ENCODE peak calls at places on chromosomes 4 and X, in six cellular contexts. Z, A, E, D, U and T are unnamed samples.

GRCh38 chr4:186634591-186635128 is 79.3 kb upstream of the MTNR1A start:
- DNase-seq in Z (no peak), A (no peak), E (no peak), D (no peak), U (no peak), T (no peak)

GRCh38 chr4:153112071-153112460 is 92.2 kb upstream of the TRIM2 start:
- DNase-seq in Z (no peak), A (no peak), E (no peak), D (no peak), U (no peak), T (no peak)

GRCh38 chrX:69546978-69547377 is 42.9 kb downstream of the NALF2 start:
- DNase-seq in Z (no peak), A (no peak), E (no peak), D (no peak), U (no peak), T (no peak)

GRCh38 chr4:58587856-58588255 is 1477.7 kb upstream of the IGFBP7 start:
- DNase-seq in Z (no peak), A (no peak), E (no peak), D (no peak), U (peak), T (peak)

GRCh38 chrX:109362101-109362500 is 119.8 kb downstream of the GUCY2F start:
- DNase-seq in Z (no peak), A (no peak), E (no peak), D (no peak), U (no peak), T (no peak)

GRCh38 chr4:137819964-137820383 is 287.7 kb upstream of the PCDH18 start:
- DNase-seq in Z (peak), A (peak), E (peak), D (peak), U (peak), T (peak)

GRCh38 chr4:76605099-76605563 is 170.1 kb downstream of the SHROOM3 start:
- DNase-seq in Z (peak), A (no peak), E (no peak), D (no peak), U (no peak), T (no peak)

GRCh38 chrX:107712231-107713204 is 63.1 kb downstream of the TSC22D3 start:
- DNase-seq in Z (peak), A (no peak), E (no peak), D (no peak), U (peak), T (no peak)

GRCh38 chrX:118536687-118537461 is 41.3 kb downstream of the DOCK11 start:
- DNase-seq in Z (peak), A (no peak), E (no peak), D (no peak), U (peak), T (peak)

GRCh38 chr4:1154126-1154522 is 18.3 kb downstream of the SPON2 start:
- DNase-seq in Z (no peak), A (no peak), E (no peak), D (no peak), U (no peak), T (no peak)

GRCh38 chr4:52260507-52261302 is 209.6 kb downstream of the SPATA18 start:
- DNase-seq in Z (no peak), A (no peak), E (no peak), D (no peak), U (no peak), T (peak)

GRCh38 chr4:48602222-48602621 is 112.2 kb downstream of the ZAR1 start:
- DNase-seq in Z (peak), A (no peak), E (no peak), D (no peak), U (peak), T (no peak)

GRCh38 chrX:15451913-15452312 is 41.2 kb downstream of the PIR start:
- DNase-seq in Z (peak), A (no peak), E (no peak), D (no peak), U (no peak), T (no peak)

GRCh38 chr4:40596522-40596921 is 33.1 kb downstream of the RBM47 start:
- DNase-seq in Z (no peak), A (no peak), E (no peak), D (no peak), U (no peak), T (no peak)

GRCh38 chr4:116501954-116502353 is 583.4 kb downstream of the TRAM1L1 start:
- DNase-seq in Z (no peak), A (no peak), E (no peak), D (peak), U (peak), T (peak)

GRCh38 chr4:184953421-184953820 is 64.9 kb upstream of the HELT start:
- DNase-seq in Z (no peak), A (no peak), E (no peak), D (no peak), U (no peak), T (no peak)

GRCh38 chr4:170853422-170854021 is 763.8 kb upstream of the AADAT start:
- DNase-seq in Z (no peak), A (peak), E (peak), D (peak), U (peak), T (peak)

GRCh38 chr4:77332696-77333270 is 175.8 kb downstream of the CCNG2 start:
- DNase-seq in Z (no peak), A (peak), E (no peak), D (no peak), U (no peak), T (peak)

GRCh38 chrX:10722804-10723364 is 102.5 kb upstream of the MID1 start:
- DNase-seq in Z (peak), A (peak), E (peak), D (no peak), U (peak), T (peak)

GRCh38 chr4:22688236-22688635 is 4.5 kb upstream of the GBA3 start:
- DNase-seq in Z (no peak), A (no peak), E (no peak), D (no peak), U (no peak), T (no peak)

GRCh38 chrX:11447418-11447817 is 154.2 kb downstream of the AMELX start:
- DNase-seq in Z (peak), A (no peak), E (no peak), D (no peak), U (no peak), T (no peak)

GRCh38 chr4:155853189-155853588 is 12.9 kb downstream of the ASIC5 start:
- DNase-seq in Z (no peak), A (no peak), E (no peak), D (no peak), U (no peak), T (no peak)

GRCh38 chrX:349196-349595 is 30.6 kb upstream of the GTPBP6 start:
- DNase-seq in Z (no peak), A (no peak), E (no peak), D (no peak), U (peak), T (no peak)

GRCh38 chr4:140659935-140660710 is 91.4 kb upstream of the UCP1 start:
- DNase-seq in Z (peak), A (no peak), E (no peak), D (no peak), U (peak), T (no peak)

GRCh38 chr4:140661550-140661949 is 92.8 kb upstream of the UCP1 start:
- DNase-seq in Z (no peak), A (no peak), E (no peak), D (no peak), U (no peak), T (no peak)

GRCh38 chr4:140666889-140667614 is 89.1 kb downstream of the TBC1D9 start:
- DNase-seq in Z (no peak), A (no peak), E (no peak), D (no peak), U (peak), T (no peak)

GRCh38 chr4:140668111-140668510 is 88.1 kb downstream of the TBC1D9 start:
- DNase-seq in Z (no peak), A (no peak), E (no peak), D (no peak), U (no peak), T (no peak)

DNA sequence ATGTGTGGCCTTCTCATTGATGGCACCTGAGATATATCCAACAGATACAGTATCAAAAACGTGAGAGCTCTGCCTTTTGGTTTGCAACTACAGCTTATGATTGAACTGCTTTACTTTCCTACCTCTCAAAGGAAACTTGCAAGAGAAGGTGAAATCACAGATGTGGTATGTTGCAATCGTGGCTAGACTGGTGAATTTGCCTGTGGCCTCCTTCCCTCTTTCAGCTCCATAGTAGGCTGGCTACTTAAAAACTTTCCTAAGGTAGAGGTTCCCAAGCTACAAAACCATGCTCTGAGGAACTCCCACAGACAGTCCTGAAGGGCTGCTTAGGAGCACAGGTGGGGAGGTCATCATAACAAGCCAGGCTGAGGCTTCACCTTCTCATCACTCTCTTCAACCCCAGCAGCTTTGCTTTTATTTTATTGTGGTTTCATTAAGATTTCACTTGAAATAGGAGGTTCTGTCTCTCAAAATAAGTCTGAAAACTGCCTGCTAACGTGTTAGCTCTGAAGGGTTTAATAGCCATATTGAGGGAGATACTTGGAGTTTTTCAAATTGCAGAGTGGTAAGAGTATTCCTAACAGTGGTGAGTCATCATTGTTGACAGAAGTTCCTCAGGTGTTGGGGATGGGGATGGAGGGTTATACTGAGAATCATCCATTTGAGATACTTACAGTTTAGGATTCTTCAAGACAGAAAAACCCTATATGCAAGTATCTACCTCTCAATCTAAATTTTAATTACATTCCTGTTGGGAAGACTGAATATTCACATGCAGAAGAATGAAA is 93.5 kb upstream of the UCP1 start:
- DNase-seq in Z (peak), A (no peak), E (no peak), D (no peak), U (no peak), T (peak)
- H3K4ac ChIP-seq in Z (peak), A (no peak), E (no peak), D (no peak), U (no peak), T (no peak)

GRCh38 chr4:80072607-80073361 is at the start of gene ANTXR2:
- DNase-seq in Z (peak), A (peak), E (peak), D (peak), U (peak), T (peak)
- H4K8ac ChIP-seq in Z (peak), A (no peak), E (no peak), D (peak), U (peak), T (peak)

DNA sequence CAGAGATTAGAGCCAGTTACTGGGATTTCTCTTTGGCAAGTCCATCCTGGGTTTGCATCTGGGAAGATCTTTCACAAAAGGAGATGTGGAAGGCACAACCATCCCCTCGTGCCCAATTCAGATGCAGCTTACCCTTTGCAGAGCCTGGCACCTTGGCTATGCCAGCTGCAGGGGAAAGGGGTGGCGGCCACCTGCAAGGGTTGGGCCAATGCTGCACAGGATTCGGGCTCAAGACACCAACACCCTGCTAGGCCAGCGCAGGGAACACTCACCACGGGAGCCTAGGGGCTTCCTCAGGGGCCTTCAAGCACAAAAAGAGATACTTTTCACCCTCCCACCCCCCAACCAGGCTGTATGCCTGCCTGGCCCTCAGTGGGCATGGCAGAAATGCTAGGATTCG is 94.6 kb downstream of the PHKA2 start:
- DNase-seq in Z (no peak), A (no peak), E (no peak), D (no peak), U (no peak), T (no peak)
- H2BK15ac ChIP-seq in Z (no peak), A (no peak), E (no peak), D (no peak), U (no peak), T (no peak)

DNA sequence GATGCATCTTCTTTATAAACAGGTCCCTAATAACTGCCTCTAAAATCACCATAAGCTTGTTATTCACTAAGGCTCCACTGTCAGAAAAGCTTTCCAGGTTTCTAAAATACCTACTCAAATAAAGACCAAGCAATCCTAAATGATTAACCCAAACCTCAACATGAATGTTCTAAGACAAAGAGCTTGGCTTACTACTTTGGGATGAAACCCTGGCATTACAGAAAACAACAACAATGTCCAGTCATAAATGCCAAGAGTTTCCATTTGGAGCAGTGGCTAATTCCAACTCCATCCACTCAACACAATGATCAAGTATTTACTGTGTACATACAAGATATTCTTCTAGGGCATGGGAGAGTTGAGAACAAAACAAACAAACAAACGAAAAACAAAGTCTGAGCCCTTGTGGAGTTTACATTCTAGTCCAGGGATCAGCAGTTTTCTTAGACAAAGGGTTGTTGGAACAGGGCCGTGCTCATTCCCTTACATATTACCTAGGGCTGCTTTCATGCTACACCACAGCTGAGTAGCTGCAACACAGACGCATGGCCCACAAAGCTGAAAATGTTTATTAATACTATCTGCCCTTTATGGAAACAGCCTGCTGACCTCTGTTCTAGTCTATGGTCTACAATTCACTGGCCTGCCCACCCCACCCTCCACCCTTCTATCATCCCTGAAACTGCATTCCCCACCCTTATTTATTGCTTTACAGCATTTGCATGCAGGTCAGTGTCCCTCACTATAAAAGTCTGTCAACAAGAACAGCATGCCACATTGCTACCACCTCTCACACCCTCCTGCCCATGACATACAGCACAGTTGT is 23.7 kb downstream of the ABCG2 start:
- DNase-seq in Z (no peak), A (no peak), E (no peak), D (no peak), U (no peak), T (no peak)
- H3K4ac ChIP-seq in Z (peak), A (no peak), E (no peak), D (no peak), U (no peak), T (no peak)